ENCODE peak calls at places on chromosomes 16 and 17, in nine cellular contexts. One of them, this sample, is unnamed.

GRCh38 chr17:2695961-2696760 is 15.4 kb downstream of the CLUH start:
- DNase-seq in GM12865: no peak
- DNase-seq in lower lobe of right lung: peak
- DNase-seq in osteocyte: peak
- DNase-seq in activated B cell treated with CpG ODN at 0.5 μM for 24 hours: peak
- DNase-seq in PC-9: no peak
- DNase-seq in cardiac muscle cell: no peak
- DNase-seq in HFFc6: no peak
- DNase-seq in kidney: peak
- DNase-seq in this sample: no peak

GRCh38 chr17:37725601-37726146 is 19.2 kb downstream of the HNF1B start:
- DNase-seq in GM12865: no peak
- DNase-seq in lower lobe of right lung: no peak
- DNase-seq in osteocyte: no peak
- DNase-seq in activated B cell treated with CpG ODN at 0.5 μM for 24 hours: no peak
- DNase-seq in PC-9: no peak
- DNase-seq in cardiac muscle cell: no peak
- DNase-seq in HFFc6: no peak
- DNase-seq in kidney: no peak
- DNase-seq in this sample: no peak

GRCh38 chr16:87828071-87828971 is 41.0 kb downstream of the SLC7A5 start:
- DNase-seq in GM12865: no peak
- DNase-seq in lower lobe of right lung: no peak
- DNase-seq in osteocyte: no peak
- DNase-seq in activated B cell treated with CpG ODN at 0.5 μM for 24 hours: no peak
- DNase-seq in PC-9: no peak
- DNase-seq in cardiac muscle cell: no peak
- DNase-seq in HFFc6: no peak
- DNase-seq in kidney: no peak
- DNase-seq in this sample: no peak

GRCh38 chr16:4933433-4933832 is 3.5 kb downstream of the PPL start:
- DNase-seq in GM12865: no peak
- DNase-seq in lower lobe of right lung: no peak
- DNase-seq in osteocyte: no peak
- DNase-seq in activated B cell treated with CpG ODN at 0.5 μM for 24 hours: no peak
- DNase-seq in PC-9: no peak
- DNase-seq in cardiac muscle cell: no peak
- DNase-seq in HFFc6: no peak
- DNase-seq in kidney: no peak
- DNase-seq in this sample: no peak

GRCh38 chr17:5220074-5220473 is 14.6 kb downstream of the SCIMP start:
- DNase-seq in GM12865: no peak
- DNase-seq in lower lobe of right lung: peak
- DNase-seq in osteocyte: no peak
- DNase-seq in activated B cell treated with CpG ODN at 0.5 μM for 24 hours: no peak
- DNase-seq in PC-9: no peak
- DNase-seq in cardiac muscle cell: no peak
- DNase-seq in HFFc6: no peak
- DNase-seq in kidney: no peak
- DNase-seq in this sample: no peak

GRCh38 chr17:75155191-75155601 is 884 bp upstream of the JPT1 start:
- DNase-seq in GM12865: no peak
- DNase-seq in lower lobe of right lung: no peak
- DNase-seq in osteocyte: no peak
- DNase-seq in activated B cell treated with CpG ODN at 0.5 μM for 24 hours: no peak
- DNase-seq in PC-9: peak
- DNase-seq in cardiac muscle cell: no peak
- DNase-seq in HFFc6: no peak
- DNase-seq in kidney: no peak
- DNase-seq in this sample: no peak

GRCh38 chr17:57038486-57038885 is 46.6 kb upstream of the AKAP1 start:
- DNase-seq in GM12865: no peak
- DNase-seq in lower lobe of right lung: no peak
- DNase-seq in osteocyte: no peak
- DNase-seq in activated B cell treated with CpG ODN at 0.5 μM for 24 hours: no peak
- DNase-seq in PC-9: no peak
- DNase-seq in cardiac muscle cell: no peak
- DNase-seq in HFFc6: no peak
- DNase-seq in kidney: no peak
- DNase-seq in this sample: no peak

GRCh38 chr17:70658840-70659239 is 489.5 kb downstream of the KCNJ2 start:
- DNase-seq in GM12865: no peak
- DNase-seq in lower lobe of right lung: no peak
- DNase-seq in osteocyte: no peak
- DNase-seq in activated B cell treated with CpG ODN at 0.5 μM for 24 hours: no peak
- DNase-seq in PC-9: no peak
- DNase-seq in cardiac muscle cell: no peak
- DNase-seq in HFFc6: no peak
- DNase-seq in kidney: no peak
- DNase-seq in this sample: no peak

GRCh38 chr17:64983708-64984107 is 64.4 kb upstream of the LRRC37A3 start:
- DNase-seq in GM12865: no peak
- DNase-seq in lower lobe of right lung: no peak
- DNase-seq in osteocyte: no peak
- DNase-seq in activated B cell treated with CpG ODN at 0.5 μM for 24 hours: no peak
- DNase-seq in PC-9: no peak
- DNase-seq in cardiac muscle cell: no peak
- DNase-seq in HFFc6: no peak
- DNase-seq in kidney: no peak
- DNase-seq in this sample: no peak

GRCh38 chr16:57689772-57690558 is 4.6 kb upstream of the DRC7 start:
- DNase-seq in GM12865: peak
- DNase-seq in lower lobe of right lung: no peak
- DNase-seq in osteocyte: no peak
- DNase-seq in activated B cell treated with CpG ODN at 0.5 μM for 24 hours: peak
- DNase-seq in PC-9: peak
- DNase-seq in cardiac muscle cell: peak
- DNase-seq in HFFc6: no peak
- DNase-seq in kidney: no peak
- DNase-seq in this sample: no peak
- TF ChIP-seq CTCF in GM12865: no peak
- TF ChIP-seq CTCF in lower lobe of right lung: no peak
- TF ChIP-seq CTCF in osteocyte: no peak
- TF ChIP-seq CTCF in activated B cell treated with CpG ODN at 0.5 μM for 24 hours: no peak
- TF ChIP-seq CTCF in PC-9: no peak
- TF ChIP-seq CTCF in cardiac muscle cell: no peak
- TF ChIP-seq CTCF in HFFc6: no peak
- TF ChIP-seq CTCF in kidney: no peak
- TF ChIP-seq CTCF in this sample: no peak

GRCh38 chr16:72532896-72533295 is 360.9 kb upstream of the PMFBP1 start:
- DNase-seq in GM12865: no peak
- DNase-seq in lower lobe of right lung: no peak
- DNase-seq in osteocyte: no peak
- DNase-seq in activated B cell treated with CpG ODN at 0.5 μM for 24 hours: no peak
- DNase-seq in PC-9: no peak
- DNase-seq in cardiac muscle cell: peak
- DNase-seq in HFFc6: no peak
- DNase-seq in kidney: no peak
- DNase-seq in this sample: no peak

GRCh38 chr16:72530434-72530833 is 358.5 kb upstream of the PMFBP1 start:
- DNase-seq in GM12865: peak
- DNase-seq in lower lobe of right lung: no peak
- DNase-seq in osteocyte: no peak
- DNase-seq in activated B cell treated with CpG ODN at 0.5 μM for 24 hours: no peak
- DNase-seq in PC-9: peak
- DNase-seq in cardiac muscle cell: peak
- DNase-seq in HFFc6: peak
- DNase-seq in kidney: no peak
- DNase-seq in this sample: no peak
- TF ChIP-seq CTCF in GM12865: peak
- TF ChIP-seq CTCF in lower lobe of right lung: no peak
- TF ChIP-seq CTCF in osteocyte: peak
- TF ChIP-seq CTCF in activated B cell treated with CpG ODN at 0.5 μM for 24 hours: no peak
- TF ChIP-seq CTCF in PC-9: no peak
- TF ChIP-seq CTCF in cardiac muscle cell: peak
- TF ChIP-seq CTCF in HFFc6: peak
- TF ChIP-seq CTCF in kidney: no peak
- TF ChIP-seq CTCF in this sample: no peak

GRCh38 chr16:49644143-49644460 is 211.8 kb downstream of the ZNF423 start:
- DNase-seq in GM12865: no peak
- DNase-seq in lower lobe of right lung: no peak
- DNase-seq in osteocyte: no peak
- DNase-seq in activated B cell treated with CpG ODN at 0.5 μM for 24 hours: no peak
- DNase-seq in PC-9: no peak
- DNase-seq in cardiac muscle cell: peak
- DNase-seq in HFFc6: no peak
- DNase-seq in kidney: no peak
- DNase-seq in this sample: no peak
- TF ChIP-seq CTCF in GM12865: peak
- TF ChIP-seq CTCF in lower lobe of right lung: no peak
- TF ChIP-seq CTCF in osteocyte: peak
- TF ChIP-seq CTCF in activated B cell treated with CpG ODN at 0.5 μM for 24 hours: no peak
- TF ChIP-seq CTCF in PC-9: no peak
- TF ChIP-seq CTCF in cardiac muscle cell: peak
- TF ChIP-seq CTCF in HFFc6: no peak
- TF ChIP-seq CTCF in kidney: no peak
- TF ChIP-seq CTCF in this sample: no peak

DNA sequence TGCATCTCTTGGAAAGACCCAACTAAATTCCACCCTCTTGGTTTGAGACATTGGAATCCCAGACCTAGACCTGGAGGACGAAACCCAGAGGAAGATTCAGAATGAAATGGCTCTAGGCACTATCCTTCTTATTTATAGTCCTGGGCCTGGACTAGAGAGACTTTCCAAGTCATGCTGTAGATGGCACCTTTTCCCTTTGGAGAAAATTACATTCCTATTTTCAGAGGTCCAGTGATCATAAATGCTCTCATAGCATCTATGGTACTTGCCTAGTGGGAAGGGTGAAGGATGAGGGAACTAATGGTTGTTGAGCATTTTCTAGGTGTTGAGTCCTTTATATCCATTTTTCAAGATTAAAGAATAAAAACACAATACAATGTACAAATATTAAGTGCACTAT is 37.1 kb downstream of the SPACA3 start:
- DNase-seq in GM12865: no peak
- DNase-seq in lower lobe of right lung: no peak
- DNase-seq in osteocyte: no peak
- DNase-seq in activated B cell treated with CpG ODN at 0.5 μM for 24 hours: no peak
- DNase-seq in PC-9: no peak
- DNase-seq in cardiac muscle cell: no peak
- DNase-seq in HFFc6: no peak
- DNase-seq in kidney: no peak
- DNase-seq in this sample: no peak
- TF ChIP-seq CTCF in GM12865: no peak
- TF ChIP-seq CTCF in lower lobe of right lung: no peak
- TF ChIP-seq CTCF in osteocyte: no peak
- TF ChIP-seq CTCF in activated B cell treated with CpG ODN at 0.5 μM for 24 hours: no peak
- TF ChIP-seq CTCF in PC-9: no peak
- TF ChIP-seq CTCF in cardiac muscle cell: no peak
- TF ChIP-seq CTCF in HFFc6: no peak
- TF ChIP-seq CTCF in kidney: no peak
- TF ChIP-seq CTCF in this sample: no peak

DNA sequence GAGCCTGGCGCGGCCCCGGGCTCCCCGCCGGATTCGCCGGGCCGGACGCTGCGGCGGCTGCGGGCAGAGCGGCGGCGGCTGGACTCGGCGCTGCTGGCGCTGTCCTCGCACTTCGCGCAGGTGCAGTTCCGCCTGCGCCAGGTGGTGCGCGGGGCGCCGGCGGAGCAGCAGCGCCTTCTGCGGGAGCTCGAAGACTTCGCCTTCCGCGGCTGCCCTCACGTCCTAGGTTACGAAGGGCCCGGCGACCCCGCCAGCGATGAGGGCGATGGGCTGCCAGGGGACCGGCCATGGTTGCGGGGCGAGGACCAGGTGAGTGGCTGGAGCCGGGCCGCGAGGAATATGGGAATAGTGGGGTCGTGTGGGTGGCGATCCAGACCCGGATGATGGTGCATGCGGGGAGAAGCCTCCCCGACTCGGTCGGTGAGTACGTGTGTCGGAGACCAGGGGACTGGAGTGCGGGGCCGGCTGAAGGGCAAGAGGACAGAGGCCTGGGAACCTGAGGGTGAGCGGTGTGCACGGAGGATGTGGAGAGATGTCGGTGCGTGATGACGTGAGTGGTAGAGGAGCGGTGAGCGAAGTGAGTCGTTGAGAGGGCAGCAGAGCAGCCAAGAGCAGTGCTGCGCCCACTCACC is 517 bp downstream of the RUNDC1 start:
- DNase-seq in GM12865: peak
- DNase-seq in lower lobe of right lung: peak
- DNase-seq in osteocyte: no peak
- DNase-seq in activated B cell treated with CpG ODN at 0.5 μM for 24 hours: no peak
- DNase-seq in PC-9: no peak
- DNase-seq in cardiac muscle cell: peak
- DNase-seq in HFFc6: peak
- DNase-seq in kidney: peak
- DNase-seq in this sample: peak
- TF ChIP-seq CTCF in GM12865: peak
- TF ChIP-seq CTCF in lower lobe of right lung: peak
- TF ChIP-seq CTCF in osteocyte: no peak
- TF ChIP-seq CTCF in activated B cell treated with CpG ODN at 0.5 μM for 24 hours: no peak
- TF ChIP-seq CTCF in PC-9: no peak
- TF ChIP-seq CTCF in cardiac muscle cell: no peak
- TF ChIP-seq CTCF in HFFc6: peak
- TF ChIP-seq CTCF in kidney: no peak
- TF ChIP-seq CTCF in this sample: no peak

GRCh38 chr17:48547839-48548686 is 3.2 kb upstream of the HOXB2 start:
- DNase-seq in GM12865: no peak
- DNase-seq in lower lobe of right lung: no peak
- DNase-seq in osteocyte: no peak
- DNase-seq in activated B cell treated with CpG ODN at 0.5 μM for 24 hours: no peak
- DNase-seq in PC-9: no peak
- DNase-seq in cardiac muscle cell: peak
- DNase-seq in HFFc6: no peak
- DNase-seq in kidney: no peak
- DNase-seq in this sample: no peak
- TF ChIP-seq CTCF in GM12865: no peak
- TF ChIP-seq CTCF in lower lobe of right lung: no peak
- TF ChIP-seq CTCF in osteocyte: no peak
- TF ChIP-seq CTCF in activated B cell treated with CpG ODN at 0.5 μM for 24 hours: no peak
- TF ChIP-seq CTCF in PC-9: no peak
- TF ChIP-seq CTCF in cardiac muscle cell: no peak
- TF ChIP-seq CTCF in HFFc6: no peak
- TF ChIP-seq CTCF in kidney: no peak
- TF ChIP-seq CTCF in this sample: no peak

DNA sequence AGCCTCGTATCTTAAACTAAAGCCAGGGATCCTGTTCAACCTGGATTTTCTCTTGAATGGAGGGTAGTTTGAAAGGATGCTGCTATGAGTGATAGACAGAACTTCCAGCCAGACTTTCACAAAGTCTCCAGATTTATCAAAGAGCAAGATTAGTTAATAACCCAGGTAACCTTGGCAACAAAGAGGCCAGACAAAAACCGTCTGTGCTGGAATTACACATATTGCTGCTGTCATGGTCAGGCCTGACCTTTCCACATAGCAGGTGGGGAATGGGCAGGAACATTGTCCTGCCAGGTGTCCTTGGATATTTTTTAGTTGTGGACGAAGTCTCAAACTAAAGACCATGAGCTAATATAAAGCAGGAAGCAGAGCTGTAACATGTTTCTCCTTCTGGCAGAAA is 52.5 kb downstream of the HLF start:
- DNase-seq in GM12865: no peak
- DNase-seq in lower lobe of right lung: no peak
- DNase-seq in osteocyte: no peak
- DNase-seq in activated B cell treated with CpG ODN at 0.5 μM for 24 hours: no peak
- DNase-seq in PC-9: no peak
- DNase-seq in cardiac muscle cell: no peak
- DNase-seq in HFFc6: no peak
- DNase-seq in kidney: no peak
- DNase-seq in this sample: no peak
- TF ChIP-seq CTCF in GM12865: no peak
- TF ChIP-seq CTCF in lower lobe of right lung: no peak
- TF ChIP-seq CTCF in osteocyte: no peak
- TF ChIP-seq CTCF in activated B cell treated with CpG ODN at 0.5 μM for 24 hours: no peak
- TF ChIP-seq CTCF in PC-9: no peak
- TF ChIP-seq CTCF in cardiac muscle cell: no peak
- TF ChIP-seq CTCF in HFFc6: no peak
- TF ChIP-seq CTCF in kidney: no peak
- TF ChIP-seq CTCF in this sample: no peak

This sample was measured in neural crest cell.